ENCODE peak calls at places on chromosomes 2 and 18, in seven cellular contexts. K is AG20443; I is activated naive CD4-positive, alpha-beta T cell; G is NCI-H2081; T is GM03348; A is ACHN; P is NCI-H1105 treated with DMSO at 0.1 percent for 48 hours. X is an unnamed sample.
A peak's percentile ranks its signal among the peaks of the same experiment; 100 is the strongest.

GRCh38 chr2:184769038-184769437 is 170.7 kb downstream of the ZNF804A start:
- DNase-seq in I (no peak), K (no peak), G (no peak), P (no peak), A (no peak), T (no peak), X (no peak)

GRCh38 chr18:12254137-12254819 is at the start of gene CIDEA:
- DNase-seq in T (peak; percentile 53), K (peak; percentile 61), I (no peak), P (no peak), G (no peak), A (no peak), X (no peak)

GRCh38 chr2:185689906-185690539 is 48.6 kb upstream of the FSIP2 start:
- DNase-seq in A (peak; percentile 3), I (no peak), T (no peak), P (no peak), G (no peak), K (no peak), X (peak; percentile 25)

GRCh38 chr2:219454217-219454616 is 19.6 kb downstream of the SPEG start:
- DNase-seq in I (no peak), T (no peak), P (no peak), G (no peak), A (no peak), K (no peak), X (peak; percentile 92)

GRCh38 chr2:42613281-42614064 is 45.0 kb downstream of the MTA3 start:
- DNase-seq in P (no peak), G (no peak), K (no peak), A (no peak), T (no peak), I (no peak), X (no peak)

GRCh38 chr2:85854166-85854509 is 34.7 kb downstream of the ST3GAL5 start:
- DNase-seq in P (no peak), I (peak; percentile 4), A (no peak), G (no peak), K (no peak), T (no peak), X (no peak)

GRCh38 chr2:26033270-26033768 is 565 bp upstream of the RAB10 start:
- DNase-seq in K (no peak), G (peak; percentile 77), P (peak; percentile 84), A (peak; percentile 86), T (no peak), I (no peak), X (peak; percentile 85)

GRCh38 chr18:25896178-25896780 is 194.1 kb downstream of the SS18 start:
- DNase-seq in P (peak; percentile 39), G (peak; percentile 56), T (peak; percentile 74), A (peak; percentile 39), I (no peak), K (peak; percentile 76), X (peak; percentile 65)

GRCh38 chr2:205557873-205558272 is 124.4 kb upstream of the NRP2 start:
- DNase-seq in A (no peak), G (no peak), I (no peak), P (no peak), T (no peak), K (no peak), X (no peak)

GRCh38 chr2:130759906-130760753 is 4.8 kb downstream of the AMER3 start:
- DNase-seq in K (no peak), T (no peak), P (peak; percentile 85), I (no peak), G (peak; percentile 18), A (peak; percentile 32), X (peak; percentile 24)

GRCh38 chr2:64888591-64889309 is 100.4 kb upstream of the SLC1A4 start:
- DNase-seq in G (no peak), K (peak; percentile 67), A (peak; percentile 78), P (no peak), T (peak; percentile 69), I (no peak), X (peak; percentile 57)

GRCh38 chr18:28439870-28440269 is 262.9 kb upstream of the CDH2 start:
- DNase-seq in A (no peak), K (no peak), G (no peak), I (no peak), T (no peak), P (peak; percentile 15), X (no peak)

GRCh38 chr2:135874966-135875365 is 1.3 kb downstream of the MCM6 start:
- DNase-seq in P (no peak), G (no peak), A (no peak), I (no peak), K (no peak), T (no peak), X (no peak)

GRCh38 chr18:36114251-36114650 is 14.9 kb downstream of the SLC39A6 start:
- DNase-seq in G (no peak), T (no peak), P (no peak), A (no peak), I (no peak), K (no peak), X (no peak)

GRCh38 chr2:158984554-158985207 is 16.2 kb downstream of the TANC1 start:
- DNase-seq in A (no peak), I (no peak), P (no peak), G (no peak), K (no peak), T (peak; percentile 28), X (peak; percentile 35)

GRCh38 chr2:222861411-222862067 is 703 bp downstream of the ACSL3 start:
- DNase-seq in I (peak; percentile 27), A (no peak), K (peak; percentile 73), T (peak; percentile 84), G (peak; percentile 24), P (no peak), X (peak; percentile 50)

GRCh38 chr18:11042247-11042646 is 107.1 kb downstream of the PIEZO2 start:
- DNase-seq in P (no peak), I (no peak), T (no peak), G (no peak), A (no peak), K (no peak), X (peak; percentile 45)

GRCh38 chr2:212392048-212392447 is 146.6 kb downstream of the ERBB4 start:
- DNase-seq in K (peak; percentile 34), T (peak; percentile 17), G (no peak), I (no peak), A (no peak), P (no peak), X (no peak)

GRCh38 chr2:233413529-233414272 is 59.4 kb downstream of the DGKD start:
- DNase-seq in A (peak; percentile 99), T (peak; percentile 72), K (peak; percentile 84), P (peak; percentile 53), I (peak; percentile 31), G (peak; percentile 54), X (peak; percentile 97)

GRCh38 chr18:35376393-35376741 is 770 bp downstream of the ZNF396 start:
- DNase-seq in I (no peak), T (no peak), G (no peak), K (no peak), P (peak; percentile 23), A (no peak), X (no peak)

GRCh38 chr2:133200684-133201421 is 367.4 kb downstream of the NCKAP5 start:
- DNase-seq in A (peak; percentile 95), K (peak; percentile 83), T (peak; percentile 77), I (no peak), P (no peak), G (no peak), X (peak; percentile 59)

GRCh38 chr2:96501886-96502810 is 3.0 kb downstream of the NEURL3 start:
- DNase-seq in A (no peak), I (no peak), K (no peak), T (no peak), P (no peak), G (no peak), X (no peak)

GRCh38 chr18:55433688-55434087 is 154.3 kb downstream of the TCF4 start:
- DNase-seq in A (no peak), I (no peak), T (no peak), G (no peak), P (no peak), K (no peak), X (no peak)

GRCh38 chr2:41869542-41870256 is 178.1 kb upstream of the PKDCC start:
- DNase-seq in I (peak; percentile 63), G (peak; percentile 38), T (peak; percentile 85), K (peak; percentile 80), A (peak; percentile 67), P (peak; percentile 56), X (peak; percentile 77)

GRCh38 chr2:101518470-101519172 is 43.7 kb upstream of the RFX8 start:
- DNase-seq in T (peak; percentile 64), P (peak; percentile 23), I (no peak), K (peak; percentile 55), A (peak; percentile 70), G (peak; percentile 33), X (peak; percentile 76)

GRCh38 chr18:44452346-44452745 is 228.3 kb upstream of the SETBP1 start:
- DNase-seq in I (no peak), P (no peak), K (peak; percentile 24), A (no peak), T (no peak), G (no peak), X (peak; percentile 82)

GRCh38 chr2:220785181-220785580 is 786.9 kb downstream of the EPHA4 start:
- DNase-seq in G (peak; percentile 48), I (no peak), K (no peak), T (no peak), A (no peak), P (peak; percentile 77), X (no peak)

GRCh38 chr18:27121108-27121507 is 64.0 kb downstream of the CHST9 start:
- DNase-seq in P (no peak), I (no peak), G (no peak), K (no peak), A (no peak), T (no peak), X (no peak)

GRCh38 chr18:74963820-74964446 is 245.0 kb downstream of the PTGR3 start:
- DNase-seq in I (no peak), P (peak; percentile 91), G (peak; percentile 51), K (peak; percentile 29), A (peak; percentile 47), T (no peak), X (peak; percentile 87)

GRCh38 chr2:201450910-201451329 is 338 bp downstream of the TRAK2 start:
- DNase-seq in P (peak; percentile 49), G (no peak), T (peak; percentile 60), K (peak; percentile 48), I (no peak), A (no peak), X (no peak)

GRCh38 chr2:200221055-200221692 is 85.3 kb upstream of the SPATS2L start:
- DNase-seq in T (no peak), I (no peak), P (no peak), G (no peak), K (no peak), A (no peak), X (no peak)

X was measured in myocyte.